ENCODE peak calls at places on chromosomes 7 and 10, in five cellular contexts. O is foreskin fibroblast, Q is AG09309, M is epithelial cell of esophagus, R is LNCaP clone FGC. Y is an unnamed sample.

GRCh38 chr10:103492655-103493261 is 747 bp upstream of the NEURL1 start:
- DNase-seq in R (no peak), O (no peak), Q (no peak), M (no peak), Y (no peak)

GRCh38 chr7:44103941-44104879 is at the start of gene AEBP1:
- DNase-seq in M (no peak), Q (no peak), O (no peak), R (no peak), Y (peak; percentile 30)

GRCh38 chr10:75630746-75631145 is 199.3 kb downstream of the LRMDA start:
- DNase-seq in Q (no peak), O (no peak), R (no peak), M (no peak), Y (no peak)

GRCh38 chr7:33893377-33893776 is 12.0 kb upstream of the BMPER start:
- DNase-seq in O (no peak), Q (no peak), M (peak; percentile 46), R (no peak), Y (no peak)

GRCh38 chr7:93145324-93145723 is 2.9 kb downstream of the SAMD9L start:
- DNase-seq in O (no peak), M (no peak), R (no peak), Q (no peak), Y (no peak)

GRCh38 chr7:128254470-128254869 is 13.4 kb downstream of the LEP start:
- DNase-seq in R (no peak), M (no peak), O (no peak), Q (no peak), Y (no peak)

GRCh38 chr7:107075863-107076574 is 31.5 kb downstream of the PRKAR2B start:
- DNase-seq in R (no peak), M (no peak), Q (no peak), O (no peak), Y (no peak)

GRCh38 chr7:101537205-101537604 is 91.9 kb downstream of the MYL10 start:
- DNase-seq in M (no peak), R (no peak), O (peak; percentile 55), Q (no peak), Y (no peak)

GRCh38 chr7:74254858-74255379 is 720 bp upstream of the RFC2 start:
- DNase-seq in Q (no peak), M (no peak), R (no peak), O (no peak), Y (no peak)

GRCh38 chr10:43102063-43102828 is 25.4 kb downstream of the RET start:
- DNase-seq in M (no peak), O (no peak), Q (no peak), R (no peak), Y (no peak)

GRCh38 chr10:29634764-29635625 is at the start of gene SVIL:
- DNase-seq in R (no peak), O (peak; percentile 91), M (peak; percentile 87), Q (no peak), Y (peak; percentile 78)

GRCh38 chr7:128812514-128813168 is 17.6 kb upstream of the FLNC start:
- DNase-seq in O (no peak), Q (no peak), M (no peak), R (no peak), Y (no peak)

GRCh38 chr7:130021105-130021834 is 29.9 kb downstream of the ZC3HC1 start:
- DNase-seq in M (no peak), R (no peak), Q (no peak), O (no peak), Y (no peak)

GRCh38 chr10:93313798-93314197 is 168.3 kb downstream of the MYOF start:
- DNase-seq in M (no peak), R (no peak), O (no peak), Q (no peak), Y (peak; percentile 37)

GRCh38 chr10:3082290-3082689 is 14.9 kb downstream of the PFKP start:
- DNase-seq in R (no peak), M (no peak), Q (no peak), O (no peak), Y (no peak)

GRCh38 chr10:120260446-120260845 is 196.6 kb upstream of the PLPP4 start:
- DNase-seq in M (no peak), O (no peak), Q (no peak), R (no peak), Y (no peak)

GRCh38 chr7:47539398-47540052 is 42.4 kb downstream of the TNS3 start:
- DNase-seq in R (no peak), O (peak; percentile 55), Q (no peak), M (no peak), Y (peak; percentile 49)

GRCh38 chr10:75616874-75617478 is 185.6 kb downstream of the LRMDA start:
- DNase-seq in R (no peak), M (no peak), Q (no peak), O (no peak), Y (no peak)

GRCh38 chr7:40704172-40704571 is 569.4 kb downstream of the SUGCT start:
- DNase-seq in O (no peak), M (no peak), R (no peak), Q (no peak), Y (no peak)

GRCh38 chr10:124705021-124705740 is 39.0 kb downstream of the FAM53B start:
- DNase-seq in O (no peak), Q (no peak), R (no peak), M (no peak), Y (no peak)

GRCh38 chr10:124706876-124707516 is 37.2 kb downstream of the FAM53B start:
- DNase-seq in O (no peak), Q (no peak), R (no peak), M (no peak), Y (no peak)

GRCh38 chr10:124706462-124706857 is 37.7 kb downstream of the FAM53B start:
- DNase-seq in O (no peak), R (no peak), Q (no peak), M (no peak), Y (no peak)

GRCh38 chr10:124704428-124704805 is 39.8 kb downstream of the FAM53B start:
- DNase-seq in Q (no peak), M (no peak), O (no peak), R (no peak), Y (no peak)

GRCh38 chr10:124705817-124706461 is 38.2 kb downstream of the FAM53B start:
- DNase-seq in R (no peak), Q (no peak), M (no peak), O (no peak), Y (no peak)
- TF ChIP-seq CTCF in R (peak; percentile 0), Q (no peak), M (no peak), O (no peak), Y (no peak)

GRCh38 chr10:87622290-87623004 is 37.2 kb upstream of the PAPSS2 start:
- DNase-seq in O (no peak), M (peak; percentile 61), Q (no peak), R (no peak), Y (no peak)

GRCh38 chr10:87623191-87623590 is 36.5 kb upstream of the PAPSS2 start:
- DNase-seq in O (no peak), M (no peak), Q (no peak), R (peak; percentile 54), Y (no peak)

GRCh38 chr10:87617503-87617902 is 42.2 kb upstream of the PAPSS2 start:
- DNase-seq in O (no peak), M (no peak), R (no peak), Q (no peak), Y (no peak)

GRCh38 chr10:87619705-87620104 is 40.0 kb upstream of the PAPSS2 start:
- DNase-seq in Q (peak; percentile 18), M (peak; percentile 11), R (no peak), O (no peak), Y (peak; percentile 34)

DNA sequence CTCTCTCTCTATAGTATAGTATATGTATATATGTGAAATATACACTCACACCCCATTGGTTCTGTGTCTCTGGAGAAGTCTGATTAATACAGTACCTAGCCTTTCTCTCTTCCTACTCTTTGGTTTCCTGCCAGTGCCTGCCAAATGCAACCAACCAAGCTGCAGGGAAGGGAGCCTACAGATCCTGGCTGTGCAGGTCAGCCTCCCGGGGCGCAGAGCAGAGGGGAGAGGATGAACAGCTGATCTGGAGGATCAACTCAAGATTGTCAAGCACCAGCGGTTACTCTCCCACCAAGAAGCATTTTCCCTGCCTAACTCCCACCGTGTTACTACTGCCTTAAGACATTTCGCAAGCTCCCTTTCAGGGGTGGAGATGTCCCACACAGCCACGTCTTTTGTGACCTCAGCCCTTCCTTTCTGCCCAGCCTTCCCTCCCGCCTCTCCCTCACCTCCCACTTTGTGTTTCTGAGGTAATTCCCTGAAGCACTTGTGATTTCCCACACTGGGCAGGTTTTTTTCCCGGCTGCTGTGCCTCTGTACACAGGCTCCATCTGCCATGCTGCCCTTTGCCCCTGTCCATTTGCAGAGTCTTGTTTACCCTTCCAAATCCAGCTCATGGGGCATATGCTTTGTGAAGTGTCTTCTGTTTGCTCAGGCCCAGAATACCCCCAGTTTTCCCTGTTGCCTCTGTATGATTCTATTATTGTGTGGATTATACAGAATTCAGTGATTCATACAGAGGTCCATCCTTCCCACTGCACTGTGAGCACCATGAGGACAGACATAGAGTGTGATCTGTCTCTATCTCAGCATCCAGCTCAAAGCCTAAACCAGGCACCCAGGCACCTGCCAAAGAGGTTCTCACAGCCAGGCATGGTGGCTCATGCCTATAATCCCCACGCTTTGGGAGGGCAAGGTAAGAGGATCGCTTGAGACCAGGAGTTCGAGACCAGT is 40.9 kb upstream of the PAPSS2 start:
- DNase-seq in Q (no peak), O (no peak), R (no peak), M (no peak), Y (no peak)
- H3K4me3 ChIP-seq in Q (no peak overlapping the region), O (no peak overlapping the region), R (no peak overlapping the region), M (no peak overlapping the region), Y (no peak overlapping the region)

DNA sequence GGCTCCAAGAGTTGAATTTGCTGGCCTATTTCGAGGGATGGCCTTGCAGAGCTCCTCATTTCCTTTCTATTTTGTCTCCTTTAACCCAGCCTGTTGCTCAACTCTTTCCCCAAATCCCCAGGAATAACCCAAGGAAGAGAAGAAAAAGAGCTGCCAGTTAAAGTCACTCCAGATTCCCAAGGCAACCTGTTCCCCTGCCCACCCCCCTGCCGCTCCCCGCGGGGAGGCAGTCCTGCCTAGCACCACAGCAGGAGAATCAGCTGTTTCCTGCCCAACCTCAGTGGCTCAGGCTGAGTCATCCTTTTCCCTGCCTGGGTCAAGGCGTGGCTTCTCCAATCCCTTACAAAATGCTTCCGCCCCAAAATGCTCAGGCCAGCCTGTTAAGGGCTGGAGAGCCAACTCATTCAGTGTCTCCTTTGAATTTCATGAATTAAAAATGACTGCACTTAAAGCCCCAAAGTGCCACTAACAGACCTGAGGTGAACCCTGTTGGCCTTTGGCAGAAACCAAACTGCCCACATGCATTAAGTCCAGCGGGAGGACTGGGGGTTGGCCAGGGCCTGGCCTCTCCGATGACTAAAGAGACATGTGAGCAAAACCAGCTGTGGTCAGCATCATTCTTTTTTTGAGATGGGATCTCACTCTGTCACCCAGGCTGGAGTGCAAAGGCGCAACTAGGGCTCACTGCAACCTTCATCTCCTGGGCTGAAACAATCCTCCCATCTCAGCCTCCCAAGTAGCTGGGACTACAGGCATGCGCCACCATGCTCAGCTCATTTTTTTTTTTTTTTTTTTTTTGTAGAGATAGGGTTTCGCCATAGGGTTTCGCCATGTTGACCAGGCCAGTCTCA is 83.2 kb upstream of the KIF5B start:
- DNase-seq in Q (peak; percentile 81), M (peak; percentile 97), O (peak; percentile 92), R (no peak), Y (peak; percentile 97)
- TF ChIP-seq CTCF in Q (peak; percentile 20), M (peak; percentile 42), O (no peak), R (no peak), Y (no peak)

DNA sequence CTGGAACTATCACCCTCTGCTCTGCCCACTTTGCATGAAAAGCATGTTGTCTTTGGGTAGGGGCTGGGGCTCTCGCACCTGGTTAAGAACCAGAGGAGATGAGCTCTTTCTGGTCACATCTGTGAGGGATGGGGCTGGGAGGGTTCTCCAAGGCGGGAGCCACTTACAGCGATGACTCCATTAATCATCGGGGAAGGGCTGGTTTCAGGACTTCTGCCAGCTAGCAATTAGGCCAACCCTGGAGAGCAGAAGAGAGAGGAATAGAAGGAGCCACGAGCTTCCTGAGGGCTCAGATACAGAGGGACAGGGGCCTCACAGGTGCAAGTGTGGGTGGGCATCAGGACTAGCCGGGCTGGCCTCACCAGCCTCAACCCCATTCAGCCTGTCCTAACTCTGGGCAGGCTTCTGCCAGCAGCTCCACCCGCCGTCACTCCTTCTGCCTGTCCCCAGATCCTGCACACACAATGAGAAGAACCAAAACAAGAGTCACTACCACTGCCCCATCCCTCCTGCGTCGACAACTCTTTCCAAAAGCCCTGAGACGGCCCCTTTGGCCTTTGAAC is 8.4 kb downstream of the AQP1 start:
- DNase-seq in M (peak; percentile 44), R (no peak), Q (no peak), O (peak; percentile 43), Y (no peak)
- H3K4me3 ChIP-seq in M (no peak overlapping the region), R (no peak overlapping the region), Q (no peak overlapping the region), O (no peak overlapping the region), Y (no peak overlapping the region)